ENCODE peak calls at places on chromosomes 4 and X, in ten cellular contexts. One of them, this sample, is unnamed.

GRCh38 chr4:55157559-55158277 is 32.3 kb upstream of the KDR start:
- DNase-seq in prostate gland: no peak
- DNase-seq in fibroblast of pulmonary artery: no peak
- DNase-seq in OCI-LY7: no peak
- DNase-seq in left lung: peak; percentile 72
- DNase-seq in cardiac fibroblast: no peak
- DNase-seq in tibial nerve: no peak
- DNase-seq in AG10803: no peak
- DNase-seq in fibroblast of mammary gland: no peak
- DNase-seq in neuronal stem cell: no peak
- DNase-seq in this sample: no peak

GRCh38 chrX:1159515-1159914 is 52.9 kb downstream of the CRLF2 start:
- DNase-seq in left lung: no peak
- DNase-seq in AG10803: no peak
- DNase-seq in fibroblast of mammary gland: no peak
- DNase-seq in neuronal stem cell: no peak
- DNase-seq in prostate gland: no peak
- DNase-seq in fibroblast of pulmonary artery: no peak
- DNase-seq in cardiac fibroblast: no peak
- DNase-seq in tibial nerve: no peak
- DNase-seq in OCI-LY7: no peak
- DNase-seq in this sample: no peak

GRCh38 chr4:168604496-168605373 is 107.9 kb downstream of the PALLD start:
- DNase-seq in cardiac fibroblast: peak; percentile 93
- DNase-seq in left lung: no peak
- DNase-seq in OCI-LY7: no peak
- DNase-seq in fibroblast of pulmonary artery: peak; percentile 95
- DNase-seq in AG10803: peak; percentile 94
- DNase-seq in prostate gland: peak; percentile 59
- DNase-seq in neuronal stem cell: peak; percentile 84
- DNase-seq in fibroblast of mammary gland: peak; percentile 73
- DNase-seq in tibial nerve: no peak
- DNase-seq in this sample: peak; percentile 94

GRCh38 chr4:6362896-6363295 is 93.2 kb downstream of the WFS1 start:
- DNase-seq in fibroblast of mammary gland: peak; percentile 20
- DNase-seq in left lung: peak; percentile 66
- DNase-seq in fibroblast of pulmonary artery: peak; percentile 46
- DNase-seq in OCI-LY7: peak; percentile 22
- DNase-seq in AG10803: peak; percentile 9
- DNase-seq in cardiac fibroblast: peak; percentile 29
- DNase-seq in neuronal stem cell: peak; percentile 72
- DNase-seq in prostate gland: no peak
- DNase-seq in tibial nerve: no peak
- DNase-seq in this sample: no peak

GRCh38 chrX:149541521-149542047 is 772 bp downstream of the EOLA1 start:
- DNase-seq in neuronal stem cell: no peak
- DNase-seq in prostate gland: no peak
- DNase-seq in left lung: no peak
- DNase-seq in fibroblast of mammary gland: no peak
- DNase-seq in AG10803: no peak
- DNase-seq in tibial nerve: no peak
- DNase-seq in fibroblast of pulmonary artery: no peak
- DNase-seq in cardiac fibroblast: no peak
- DNase-seq in OCI-LY7: no peak
- DNase-seq in this sample: no peak

GRCh38 chrX:149652232-149652981 is 20.8 kb upstream of the TMEM185A start:
- DNase-seq in tibial nerve: no peak
- DNase-seq in fibroblast of mammary gland: no peak
- DNase-seq in left lung: peak; percentile 13
- DNase-seq in AG10803: no peak
- DNase-seq in cardiac fibroblast: no peak
- DNase-seq in OCI-LY7: no peak
- DNase-seq in fibroblast of pulmonary artery: no peak
- DNase-seq in prostate gland: no peak
- DNase-seq in neuronal stem cell: no peak
- DNase-seq in this sample: no peak

GRCh38 chrX:46572295-46572936 is 1.1 kb upstream of the CHST7 start:
- DNase-seq in prostate gland: no peak
- DNase-seq in neuronal stem cell: no peak
- DNase-seq in left lung: no peak
- DNase-seq in fibroblast of pulmonary artery: no peak
- DNase-seq in OCI-LY7: peak; percentile 70
- DNase-seq in AG10803: no peak
- DNase-seq in cardiac fibroblast: no peak
- DNase-seq in tibial nerve: no peak
- DNase-seq in fibroblast of mammary gland: no peak
- DNase-seq in this sample: no peak

GRCh38 chrX:68462653-68463052 is 29.4 kb upstream of the OPHN1 start:
- DNase-seq in fibroblast of mammary gland: peak; percentile 62
- DNase-seq in OCI-LY7: peak; percentile 14
- DNase-seq in fibroblast of pulmonary artery: peak; percentile 63
- DNase-seq in tibial nerve: peak; percentile 51
- DNase-seq in AG10803: peak; percentile 52
- DNase-seq in cardiac fibroblast: peak; percentile 64
- DNase-seq in prostate gland: peak; percentile 6
- DNase-seq in neuronal stem cell: no peak
- DNase-seq in left lung: no peak
- DNase-seq in this sample: peak; percentile 73

GRCh38 chr4:76620723-76621463 is 185.9 kb downstream of the SHROOM3 start:
- DNase-seq in OCI-LY7: no peak
- DNase-seq in prostate gland: no peak
- DNase-seq in fibroblast of mammary gland: no peak
- DNase-seq in neuronal stem cell: no peak
- DNase-seq in left lung: no peak
- DNase-seq in tibial nerve: no peak
- DNase-seq in cardiac fibroblast: no peak
- DNase-seq in AG10803: no peak
- DNase-seq in fibroblast of pulmonary artery: no peak
- DNase-seq in this sample: no peak

GRCh38 chrX:102892103-102892502 is 45.0 kb upstream of the RAB40AL start:
- DNase-seq in prostate gland: no peak
- DNase-seq in left lung: no peak
- DNase-seq in AG10803: no peak
- DNase-seq in tibial nerve: no peak
- DNase-seq in fibroblast of mammary gland: peak; percentile 8
- DNase-seq in neuronal stem cell: no peak
- DNase-seq in fibroblast of pulmonary artery: peak; percentile 5
- DNase-seq in OCI-LY7: no peak
- DNase-seq in cardiac fibroblast: no peak
- DNase-seq in this sample: no peak

GRCh38 chr4:140355288-140355687 is 18.2 kb upstream of the SCOC start:
- DNase-seq in prostate gland: no peak
- DNase-seq in left lung: no peak
- DNase-seq in AG10803: no peak
- DNase-seq in tibial nerve: no peak
- DNase-seq in fibroblast of pulmonary artery: no peak
- DNase-seq in OCI-LY7: no peak
- DNase-seq in cardiac fibroblast: no peak
- DNase-seq in neuronal stem cell: no peak
- DNase-seq in fibroblast of mammary gland: no peak
- DNase-seq in this sample: no peak

GRCh38 chrX:13994681-13995080 is 35.0 kb downstream of the GEMIN8 start:
- DNase-seq in fibroblast of mammary gland: peak; percentile 83
- DNase-seq in left lung: no peak
- DNase-seq in AG10803: no peak
- DNase-seq in OCI-LY7: no peak
- DNase-seq in prostate gland: no peak
- DNase-seq in tibial nerve: no peak
- DNase-seq in neuronal stem cell: no peak
- DNase-seq in fibroblast of pulmonary artery: no peak
- DNase-seq in cardiac fibroblast: no peak
- DNase-seq in this sample: no peak

GRCh38 chrX:4570141-4570540 is 856.7 kb upstream of the PRKX start:
- DNase-seq in OCI-LY7: no peak
- DNase-seq in fibroblast of pulmonary artery: no peak
- DNase-seq in cardiac fibroblast: no peak
- DNase-seq in prostate gland: no peak
- DNase-seq in neuronal stem cell: no peak
- DNase-seq in AG10803: no peak
- DNase-seq in tibial nerve: no peak
- DNase-seq in fibroblast of mammary gland: no peak
- DNase-seq in left lung: no peak
- DNase-seq in this sample: no peak

GRCh38 chrX:33336783-33337182 is 125.4 kb upstream of the DMD start:
- DNase-seq in neuronal stem cell: no peak
- DNase-seq in tibial nerve: peak; percentile 38
- DNase-seq in AG10803: no peak
- DNase-seq in fibroblast of mammary gland: peak; percentile 29
- DNase-seq in prostate gland: peak; percentile 5
- DNase-seq in cardiac fibroblast: peak; percentile 44
- DNase-seq in OCI-LY7: peak; percentile 68
- DNase-seq in fibroblast of pulmonary artery: peak; percentile 29
- DNase-seq in left lung: no peak
- DNase-seq in this sample: peak; percentile 39

GRCh38 chr4:128068927-128069326 is 7.8 kb downstream of the LARP1B start:
- DNase-seq in OCI-LY7: peak; percentile 22
- DNase-seq in cardiac fibroblast: peak; percentile 40
- DNase-seq in fibroblast of pulmonary artery: peak; percentile 56
- DNase-seq in neuronal stem cell: no peak
- DNase-seq in AG10803: peak; percentile 15
- DNase-seq in prostate gland: no peak
- DNase-seq in left lung: no peak
- DNase-seq in fibroblast of mammary gland: peak; percentile 43
- DNase-seq in tibial nerve: no peak
- DNase-seq in this sample: peak; percentile 26

GRCh38 chr4:143700060-143700419 is 435 bp downstream of the FREM3 start:
- DNase-seq in left lung: peak; percentile 58
- DNase-seq in neuronal stem cell: peak; percentile 5
- DNase-seq in fibroblast of mammary gland: peak; percentile 17
- DNase-seq in AG10803: peak; percentile 1
- DNase-seq in cardiac fibroblast: peak; percentile 4
- DNase-seq in fibroblast of pulmonary artery: peak; percentile 18
- DNase-seq in OCI-LY7: no peak
- DNase-seq in prostate gland: no peak
- DNase-seq in tibial nerve: no peak
- DNase-seq in this sample: peak; percentile 12

GRCh38 chr4:2930821-2931764 is 32.1 kb downstream of the NOP14 start:
- DNase-seq in neuronal stem cell: no peak
- DNase-seq in cardiac fibroblast: no peak
- DNase-seq in AG10803: no peak
- DNase-seq in left lung: peak; percentile 92
- DNase-seq in tibial nerve: no peak
- DNase-seq in fibroblast of pulmonary artery: no peak
- DNase-seq in prostate gland: peak; percentile 47
- DNase-seq in OCI-LY7: no peak
- DNase-seq in fibroblast of mammary gland: no peak
- DNase-seq in this sample: peak; percentile 20

GRCh38 chr4:41143721-41144379 is 70.5 kb downstream of the APBB2 start:
- DNase-seq in fibroblast of pulmonary artery: peak; percentile 42
- DNase-seq in OCI-LY7: no peak
- DNase-seq in prostate gland: no peak
- DNase-seq in cardiac fibroblast: peak; percentile 58
- DNase-seq in neuronal stem cell: no peak
- DNase-seq in left lung: no peak
- DNase-seq in fibroblast of mammary gland: peak; percentile 52
- DNase-seq in AG10803: peak; percentile 83
- DNase-seq in tibial nerve: no peak
- DNase-seq in this sample: no peak

GRCh38 chr4:165131247-165131832 is 18.7 kb upstream of the TMEM192 start:
- DNase-seq in fibroblast of pulmonary artery: peak; percentile 75
- DNase-seq in prostate gland: peak; percentile 60
- DNase-seq in AG10803: peak; percentile 47
- DNase-seq in left lung: no peak
- DNase-seq in tibial nerve: peak; percentile 84
- DNase-seq in fibroblast of mammary gland: peak; percentile 60
- DNase-seq in neuronal stem cell: peak; percentile 75
- DNase-seq in OCI-LY7: peak; percentile 71
- DNase-seq in cardiac fibroblast: peak; percentile 70
- DNase-seq in this sample: peak; percentile 86

GRCh38 chr4:36348403-36348938 is 67.1 kb downstream of the DTHD1 start:
- DNase-seq in AG10803: no peak
- DNase-seq in fibroblast of mammary gland: no peak
- DNase-seq in cardiac fibroblast: no peak
- DNase-seq in OCI-LY7: peak; percentile 1
- DNase-seq in left lung: no peak
- DNase-seq in prostate gland: no peak
- DNase-seq in tibial nerve: no peak
- DNase-seq in neuronal stem cell: no peak
- DNase-seq in fibroblast of pulmonary artery: no peak
- DNase-seq in this sample: no peak

GRCh38 chr4:113436360-113436759 is 325.2 kb downstream of the CAMK2D start:
- DNase-seq in neuronal stem cell: no peak
- DNase-seq in prostate gland: no peak
- DNase-seq in tibial nerve: peak; percentile 49
- DNase-seq in fibroblast of mammary gland: peak; percentile 88
- DNase-seq in fibroblast of pulmonary artery: peak; percentile 89
- DNase-seq in AG10803: peak; percentile 82
- DNase-seq in OCI-LY7: peak; percentile 42
- DNase-seq in cardiac fibroblast: peak; percentile 92
- DNase-seq in left lung: no peak
- DNase-seq in this sample: no peak

GRCh38 chrX:51496501-51497291 is at the start of gene NUDT11:
- DNase-seq in tibial nerve: peak; percentile 18
- DNase-seq in cardiac fibroblast: peak; percentile 77
- DNase-seq in fibroblast of mammary gland: peak; percentile 69
- DNase-seq in fibroblast of pulmonary artery: peak; percentile 69
- DNase-seq in OCI-LY7: peak; percentile 70
- DNase-seq in left lung: peak; percentile 83
- DNase-seq in neuronal stem cell: peak; percentile 65
- DNase-seq in AG10803: peak; percentile 61
- DNase-seq in prostate gland: peak; percentile 38
- DNase-seq in this sample: peak; percentile 94
- H3K4me3 ChIP-seq in tibial nerve: peak within 1 kb of the TSS; percentile 49
- H3K4me3 ChIP-seq in cardiac fibroblast: peak within 1 kb of the TSS; percentile 60
- H3K4me3 ChIP-seq in fibroblast of mammary gland: peak within 1 kb of the TSS; percentile 51
- H3K4me3 ChIP-seq in fibroblast of pulmonary artery: peak within 1 kb of the TSS; percentile 58
- H3K4me3 ChIP-seq in OCI-LY7: peak within 1 kb of the TSS; percentile 76
- H3K4me3 ChIP-seq in left lung: peak within 1 kb of the TSS; percentile 42
- H3K4me3 ChIP-seq in neuronal stem cell: peak within 1 kb of the TSS; percentile 55
- H3K4me3 ChIP-seq in AG10803: peak within 1 kb of the TSS; percentile 62
- H3K4me3 ChIP-seq in prostate gland: peak within 1 kb of the TSS; percentile 48
- H3K4me3 ChIP-seq in this sample: peak within 1 kb of the TSS; percentile 51

GRCh38 chr4:102761902-102762301 is 1.1 kb upstream of the MANBA start:
- DNase-seq in fibroblast of pulmonary artery: no peak
- DNase-seq in left lung: no peak
- DNase-seq in tibial nerve: no peak
- DNase-seq in OCI-LY7: no peak
- DNase-seq in prostate gland: no peak
- DNase-seq in AG10803: no peak
- DNase-seq in fibroblast of mammary gland: no peak
- DNase-seq in cardiac fibroblast: no peak
- DNase-seq in neuronal stem cell: no peak
- DNase-seq in this sample: no peak
- H3K4me3 ChIP-seq in fibroblast of pulmonary artery: no peak overlapping the region
- H3K4me3 ChIP-seq in left lung: no peak overlapping the region
- H3K4me3 ChIP-seq in tibial nerve: no peak overlapping the region
- H3K4me3 ChIP-seq in OCI-LY7: no peak overlapping the region
- H3K4me3 ChIP-seq in prostate gland: no peak overlapping the region
- H3K4me3 ChIP-seq in AG10803: no peak overlapping the region
- H3K4me3 ChIP-seq in fibroblast of mammary gland: peak overlapping the region; percentile 86
- H3K4me3 ChIP-seq in cardiac fibroblast: no peak overlapping the region
- H3K4me3 ChIP-seq in neuronal stem cell: no peak overlapping the region
- H3K4me3 ChIP-seq in this sample: no peak overlapping the region

GRCh38 chrX:154592505-154592904 is 7.6 kb downstream of the CTAG1A start:
- DNase-seq in left lung: no peak
- DNase-seq in tibial nerve: no peak
- DNase-seq in fibroblast of mammary gland: no peak
- DNase-seq in cardiac fibroblast: no peak
- DNase-seq in neuronal stem cell: no peak
- DNase-seq in OCI-LY7: no peak
- DNase-seq in fibroblast of pulmonary artery: no peak
- DNase-seq in prostate gland: no peak
- DNase-seq in AG10803: no peak
- DNase-seq in this sample: no peak
- H3K4me3 ChIP-seq in left lung: no peak overlapping the region
- H3K4me3 ChIP-seq in tibial nerve: no peak overlapping the region
- H3K4me3 ChIP-seq in fibroblast of mammary gland: no peak overlapping the region
- H3K4me3 ChIP-seq in cardiac fibroblast: no peak overlapping the region
- H3K4me3 ChIP-seq in neuronal stem cell: no peak overlapping the region
- H3K4me3 ChIP-seq in OCI-LY7: no peak overlapping the region
- H3K4me3 ChIP-seq in fibroblast of pulmonary artery: no peak overlapping the region
- H3K4me3 ChIP-seq in prostate gland: no peak overlapping the region
- H3K4me3 ChIP-seq in AG10803: no peak overlapping the region
- H3K4me3 ChIP-seq in this sample: no peak overlapping the region

GRCh38 chrX:153999359-154000037 is 20.2 kb downstream of the IRAK1 start:
- DNase-seq in fibroblast of pulmonary artery: no peak
- DNase-seq in left lung: no peak
- DNase-seq in neuronal stem cell: no peak
- DNase-seq in prostate gland: no peak
- DNase-seq in AG10803: no peak
- DNase-seq in fibroblast of mammary gland: no peak
- DNase-seq in tibial nerve: no peak
- DNase-seq in OCI-LY7: no peak
- DNase-seq in cardiac fibroblast: no peak
- DNase-seq in this sample: no peak
- H3K4me3 ChIP-seq in fibroblast of pulmonary artery: no peak overlapping the region
- H3K4me3 ChIP-seq in left lung: no peak overlapping the region
- H3K4me3 ChIP-seq in neuronal stem cell: no peak overlapping the region
- H3K4me3 ChIP-seq in prostate gland: no peak overlapping the region
- H3K4me3 ChIP-seq in AG10803: no peak overlapping the region
- H3K4me3 ChIP-seq in fibroblast of mammary gland: no peak overlapping the region
- H3K4me3 ChIP-seq in tibial nerve: no peak overlapping the region
- H3K4me3 ChIP-seq in OCI-LY7: no peak overlapping the region
- H3K4me3 ChIP-seq in cardiac fibroblast: no peak overlapping the region
- H3K4me3 ChIP-seq in this sample: no peak overlapping the region